ENCODE peak calls at places on chromosomes 11 and 22, in six cellular contexts. A, M, O, U, W and D are unnamed samples.

GRCh38 chr22:27154717-27155116 is 497.3 kb downstream of the MIAT start:
- DNase-seq in W (no peak), A (no peak), O (no peak), U (no peak), M (no peak), D (no peak)

GRCh38 chr22:37162221-37163095 is 12.7 kb upstream of the IL2RB start:
- DNase-seq in W (no peak), O (peak), M (peak), A (no peak), U (no peak), D (no peak)

GRCh38 chr11:5369793-5370192 is 13.8 kb upstream of the OR51M1 start:
- DNase-seq in M (no peak), O (no peak), W (no peak), A (no peak), U (peak), D (no peak)

GRCh38 chr22:23404689-23405365 is 175.3 kb downstream of the IGLL1 start:
- DNase-seq in U (peak), O (no peak), A (no peak), M (no peak), W (no peak), D (no peak)

GRCh38 chr11:64698427-64698826 is 24.6 kb downstream of the NRXN2 start:
- DNase-seq in O (no peak), U (no peak), A (no peak), W (no peak), M (no peak), D (no peak)

GRCh38 chr11:134537296-134537695 is 125.3 kb upstream of the B3GAT1 start:
- DNase-seq in W (no peak), A (no peak), M (no peak), O (no peak), U (no peak), D (peak)

GRCh38 chr11:120629407-120629806 is 117.9 kb downstream of the GRIK4 start:
- DNase-seq in W (no peak), A (no peak), M (no peak), O (no peak), U (no peak), D (no peak)

GRCh38 chr11:12680246-12680939 is 6.2 kb downstream of the TEAD1 start:
- DNase-seq in M (no peak), A (peak), O (peak), U (peak), W (peak), D (peak)

GRCh38 chr11:11701070-11701469 is 79.3 kb upstream of the GALNT18 start:
- DNase-seq in O (no peak), W (no peak), A (no peak), U (peak), M (no peak), D (no peak)

GRCh38 chr11:93279911-93280347 is 50.6 kb upstream of the DEUP1 start:
- DNase-seq in A (no peak), O (no peak), W (no peak), M (no peak), U (no peak), D (no peak)

GRCh38 chr11:75279273-75279672 is 38.7 kb downstream of the TPBGL start:
- DNase-seq in U (no peak), A (no peak), W (no peak), M (no peak), O (no peak), D (no peak)

GRCh38 chr11:45879803-45880685 is 5.4 kb upstream of the MAPK8IP1 start:
- DNase-seq in W (no peak), M (no peak), U (peak), O (no peak), A (no peak), D (peak)

GRCh38 chr11:129790131-129790530 is 25.5 kb upstream of the TMEM45B start:
- DNase-seq in M (no peak), A (no peak), W (no peak), O (no peak), U (no peak), D (no peak)

GRCh38 chr11:34987617-34988016 is 71.2 kb downstream of the PDHX start:
- DNase-seq in U (no peak), M (no peak), W (no peak), O (no peak), A (no peak), D (no peak)

GRCh38 chr11:77213029-77213579 is 85.1 kb downstream of the MYO7A start:
- DNase-seq in O (no peak), M (no peak), W (no peak), U (no peak), A (no peak), D (no peak)

GRCh38 chr22:29385748-29386147 is 2.6 kb downstream of the AP1B1 start:
- DNase-seq in M (no peak), O (peak), U (peak), A (no peak), W (no peak), D (no peak)

GRCh38 chr11:25198704-25199103 is 701.9 kb downstream of the LUZP2 start:
- DNase-seq in U (no peak), O (no peak), A (no peak), M (no peak), W (no peak), D (no peak)

GRCh38 chr11:67541198-67541597 is 18.0 kb upstream of the CABP2 start:
- DNase-seq in U (no peak), A (no peak), M (no peak), O (no peak), W (no peak), D (no peak)

GRCh38 chr11:130095326-130095725 is 25.6 kb downstream of the APLP2 start:
- DNase-seq in O (no peak), M (no peak), W (no peak), A (no peak), U (no peak), D (no peak)

GRCh38 chr11:83037877-83038276 is 33.8 kb downstream of the RAB30 start:
- DNase-seq in M (no peak), O (no peak), W (no peak), U (no peak), A (no peak), D (no peak)

GRCh38 chr11:45260047-45260446 is 26.1 kb downstream of the SYT13 start:
- DNase-seq in A (no peak), W (no peak), O (no peak), U (no peak), M (no peak), D (no peak)

GRCh38 chr11:96082002-96082899 is 158.3 kb upstream of the MTMR2 start:
- DNase-seq in U (no peak), W (no peak), M (no peak), O (no peak), A (no peak), D (no peak)

GRCh38 chr11:11816511-11817319 is 25.1 kb upstream of the USP47 start:
- DNase-seq in M (no peak), W (no peak), A (no peak), U (peak), O (no peak), D (no peak)

GRCh38 chr11:23903044-23903704 is 593.7 kb upstream of the LUZP2 start:
- DNase-seq in A (peak), W (no peak), O (no peak), M (no peak), U (peak), D (no peak)

GRCh38 chr22:35505394-35506258 is 35.0 kb upstream of the RASD2 start:
- DNase-seq in A (no peak), M (no peak), O (no peak), U (no peak), W (no peak), D (no peak)

GRCh38 chr22:26139320-26139719 is 29.9 kb upstream of the SEZ6L start:
- DNase-seq in M (no peak), O (no peak), A (no peak), U (no peak), W (no peak), D (no peak)

GRCh38 chr22:45671783-45672563 is at the start of gene ATXN10:
- DNase-seq in M (peak), O (peak), U (peak), W (peak), A (no peak), D (peak)

GRCh38 chr11:91513734-91514133 is 710.9 kb upstream of the FAT3 start:
- DNase-seq in O (no peak), U (no peak), A (no peak), W (no peak), M (no peak), D (no peak)

GRCh38 chr11:36684840-36685800 is 87.1 kb upstream of the RAG2 start:
- DNase-seq in A (no peak), M (no peak), W (no peak), U (no peak), O (no peak), D (no peak)

GRCh38 chr22:43183496-43184263 is 3.3 kb downstream of the TTLL12 start:
- DNase-seq in A (no peak), W (no peak), O (no peak), U (peak), M (no peak), D (no peak)

GRCh38 chr11:64643927-64644326 is 52.9 kb downstream of the SLC22A12 start:
- DNase-seq in A (no peak), W (no peak), M (no peak), U (no peak), O (no peak), D (no peak)

GRCh38 chr22:37077802-37078448 is 26.4 kb downstream of the KCTD17 start:
- DNase-seq in O (peak), U (peak), M (peak), A (no peak), W (no peak), D (no peak)

DNA sequence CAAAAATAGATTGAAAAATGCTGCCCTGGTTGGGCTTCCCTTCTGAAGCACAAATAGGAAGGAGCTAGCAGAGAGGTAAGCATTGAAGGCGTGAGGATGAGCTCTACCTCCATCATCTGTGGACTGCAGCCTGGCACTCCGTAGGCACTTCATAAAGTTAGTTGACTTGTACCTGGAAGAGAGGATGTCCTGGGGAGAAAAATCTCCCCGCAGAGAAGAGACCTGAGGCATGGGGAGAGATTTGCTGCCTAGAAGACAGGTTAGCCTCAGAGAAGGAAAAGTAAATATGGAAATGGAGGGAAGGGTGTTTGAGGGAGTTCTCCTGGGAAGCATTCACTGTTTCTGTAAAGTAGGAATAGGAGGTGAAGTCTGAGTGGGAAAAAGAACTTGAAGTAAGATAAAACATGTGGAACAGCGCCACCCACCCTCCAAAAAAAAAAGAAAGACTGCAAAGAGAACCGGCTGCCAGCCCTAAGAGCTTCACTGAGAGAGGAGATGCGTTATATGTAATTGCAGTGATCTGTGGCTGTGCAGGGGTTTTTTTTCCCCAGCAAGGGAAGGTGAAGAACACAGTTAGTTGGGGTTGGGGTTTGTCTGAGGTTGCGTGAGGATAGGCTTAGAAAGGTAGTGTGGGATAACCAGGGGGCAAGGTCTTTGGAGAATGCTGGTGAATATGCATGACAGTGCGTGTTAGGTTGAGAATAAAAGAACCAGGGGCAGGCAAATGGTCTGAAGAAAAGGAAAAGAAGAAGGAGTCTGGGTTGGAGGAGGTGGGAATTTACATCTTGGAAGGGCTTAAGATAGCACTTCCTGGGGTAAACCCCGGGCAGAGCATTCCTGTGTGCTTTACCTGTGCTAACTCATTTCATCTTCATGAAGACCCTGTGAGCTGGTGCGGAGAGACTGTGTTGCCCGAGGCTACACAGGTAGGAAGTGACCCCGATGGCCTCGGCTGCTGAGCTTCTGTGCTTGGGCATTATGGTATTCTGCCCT is 16.0 kb downstream of the TNRC6B start:
- DNase-seq in W (no peak), O (no peak), M (no peak), A (no peak), U (peak), D (no peak)
- H3K4me3 ChIP-seq in W (no peak), O (no peak), M (no peak), A (no peak), U (no peak), D (no peak)

GRCh38 chr11:10351435-10351767 is 46.5 kb downstream of the ADM start:
- DNase-seq in U (no peak), M (no peak), A (no peak), W (no peak), O (peak), D (no peak)
- H3K4me3 ChIP-seq in U (no peak), M (no peak), A (no peak), W (no peak), O (no peak), D (no peak)

DNA sequence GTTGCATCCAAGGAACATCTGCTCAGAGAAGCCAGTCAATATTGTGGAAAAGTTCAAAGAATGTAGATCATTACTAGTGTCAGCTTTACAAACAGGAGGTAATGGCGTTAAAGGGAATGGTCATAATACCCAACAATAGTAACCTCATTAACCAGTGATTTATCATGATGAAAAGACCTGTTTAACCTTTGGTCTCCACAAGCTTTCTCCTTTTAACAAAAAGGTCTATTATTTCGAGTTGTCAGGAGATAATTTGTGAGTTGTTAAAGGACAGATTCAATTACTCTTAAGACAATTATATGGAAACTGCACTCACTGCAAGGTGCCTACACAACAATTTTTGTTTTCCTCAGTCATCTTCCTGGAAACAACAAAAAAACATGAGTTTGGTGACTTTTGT is 73.8 kb upstream of the HTATIP2 start:
- DNase-seq in W (no peak), U (no peak), A (no peak), O (no peak), M (no peak), D (no peak)
- H3K4me3 ChIP-seq in W (no peak), U (no peak), A (no peak), O (no peak), M (no peak), D (no peak)

DNA sequence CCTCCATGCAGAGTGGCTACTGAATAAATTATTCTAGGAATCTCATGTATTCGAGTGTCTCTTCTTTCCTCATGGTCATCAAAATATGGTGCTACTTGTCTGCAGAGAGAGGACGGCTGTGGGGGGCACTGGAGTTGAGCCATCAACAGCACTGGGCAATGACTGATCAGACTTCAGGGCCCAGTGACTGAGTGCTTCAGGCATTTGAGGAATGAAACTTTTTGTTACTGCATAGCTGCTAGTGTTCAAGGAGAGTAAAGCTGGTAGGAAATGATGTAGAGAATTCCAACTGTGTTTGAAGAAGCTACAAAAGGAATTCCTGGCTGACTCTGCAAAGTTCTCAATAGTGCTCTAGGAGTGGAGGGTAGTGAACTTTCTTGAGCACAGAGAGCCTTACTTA is 277.7 kb downstream of the CADM1 start:
- DNase-seq in W (no peak), U (peak), M (no peak), A (peak), O (no peak), D (no peak)
- H3K4me3 ChIP-seq in W (no peak), U (no peak), M (no peak), A (no peak), O (no peak), D (no peak)

DNA sequence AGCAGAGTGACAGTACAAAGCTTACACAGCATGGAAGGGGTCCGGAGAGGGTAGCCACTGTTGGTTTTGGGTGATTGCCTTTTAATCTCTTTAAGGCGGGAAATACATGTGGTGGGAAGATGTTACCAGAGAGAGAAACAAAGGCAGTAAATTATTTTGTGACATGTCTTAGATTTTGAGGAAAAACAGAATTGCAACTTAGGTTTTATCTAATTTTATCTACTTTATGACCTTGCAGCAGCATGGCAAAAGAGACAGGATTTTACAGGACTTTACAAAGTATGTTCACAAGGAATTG is 1.9 kb downstream of the IFITM2 start:
- DNase-seq in U (no peak), W (no peak), M (no peak), A (no peak), O (no peak), D (no peak)
- H3K4me3 ChIP-seq in U (no peak), W (no peak), M (peak), A (peak), O (no peak), D (peak)

GRCh38 chr11:70140859-70141489 is 62.1 kb upstream of the FADD start:
- DNase-seq in U (no peak), O (no peak), M (no peak), A (no peak), W (no peak), D (no peak)
- H3K4me3 ChIP-seq in U (no peak), O (no peak), M (no peak), A (no peak), W (no peak), D (no peak)

GRCh38 chr11:118529584-118530175 is 1.3 kb upstream of the TMEM25 start:
- DNase-seq in O (no peak), A (no peak), U (no peak), W (no peak), M (no peak), D (no peak)
- H3K4me3 ChIP-seq in O (no peak), A (peak), U (peak), W (no peak), M (peak), D (no peak)

DNA sequence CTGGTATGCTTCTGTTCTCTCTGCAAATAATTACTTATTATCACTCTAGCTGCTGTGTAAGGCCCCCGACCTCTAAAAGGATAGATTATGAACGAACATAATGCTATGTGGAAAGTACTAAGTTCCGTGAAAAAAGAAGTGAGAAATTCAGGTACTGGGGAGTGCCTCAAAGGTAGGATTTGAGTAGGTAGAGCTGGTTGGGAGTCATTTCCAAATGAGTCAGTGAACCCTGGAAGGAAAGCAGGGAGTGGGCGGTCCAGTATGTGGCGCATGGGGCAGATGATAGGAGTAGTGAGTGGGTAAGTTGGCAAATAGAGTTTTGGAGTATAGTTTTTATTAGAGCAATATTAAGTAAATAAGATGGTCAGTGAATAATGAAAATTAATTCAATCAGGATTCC is 2.4 kb downstream of the ZC3H12C start:
- DNase-seq in O (no peak), M (no peak), W (no peak), U (peak), A (no peak), D (no peak)
- H3K4me3 ChIP-seq in O (no peak), M (no peak), W (no peak), U (no peak), A (no peak), D (no peak)

GRCh38 chr22:19871023-19871844 is 16.6 kb upstream of the GNB1L start:
- DNase-seq in A (no peak), O (no peak), W (no peak), U (no peak), M (no peak), D (no peak)
- H3K4me3 ChIP-seq in A (no peak), O (no peak), W (no peak), U (no peak), M (no peak), D (no peak)